ENCODE peak calls at places on chromosomes 6 and 20, in eight cellular contexts. M is HCT116, W is A549, P is thoracic aorta, J is cardiac muscle cell, F is mammary epithelial cell, I is lower lobe of right lung, H is IMR-90. D is an unnamed sample. For H3K4me1, the result is how much of the 10 kb centered on the place peaks cover.

GRCh38 chr6:126033696-126034095 is 47.4 kb downstream of the TRMT11 start:
- DNase-seq in H (peak), F (peak), P (no peak), W (peak), M (no peak), J (peak), I (no peak), D (no peak)

GRCh38 chr6:64945450-64945849 is 761.6 kb downstream of the EYS start:
- DNase-seq in F (no peak), H (no peak), W (no peak), I (no peak), J (no peak), M (no peak), P (no peak), D (no peak)

GRCh38 chr6:155022726-155023125 is 27.6 kb downstream of the TIAM2 start:
- DNase-seq in J (no peak), M (no peak), F (no peak), I (no peak), W (no peak), H (no peak), P (no peak), D (no peak)

GRCh38 chr6:111973897-111974639 is 79.8 kb upstream of the CCN6 start:
- DNase-seq in J (no peak), P (no peak), I (no peak), M (no peak), H (peak), W (no peak), F (no peak), D (no peak)

GRCh38 chr6:35757461-35758123 is 18.8 kb upstream of the CLPSL2 start:
- DNase-seq in I (no peak), J (peak), M (peak), W (peak), H (peak), P (no peak), F (no peak), D (no peak)

GRCh38 chr6:169165561-169166300 is 87.9 kb downstream of the THBS2 start:
- DNase-seq in I (no peak), P (no peak), H (peak), J (no peak), M (no peak), W (no peak), F (no peak), D (no peak)

GRCh38 chr20:61520761-61521460 is 268.9 kb downstream of the CDH4 start:
- DNase-seq in J (no peak), W (no peak), I (no peak), M (no peak), F (no peak), H (peak), P (no peak), D (no peak)

GRCh38 chr20:13800728-13801134 is 15.9 kb downstream of the NDUFAF5 start:
- DNase-seq in M (no peak), W (no peak), P (peak), F (peak), I (peak), J (peak), H (peak), D (no peak)

GRCh38 chr6:137589067-137589848 is 95.1 kb upstream of the OLIG3 start:
- DNase-seq in F (peak), J (peak), H (peak), W (peak), I (no peak), P (no peak), M (peak), D (peak)

GRCh38 chr6:2865270-2866182 is 23.9 kb upstream of the SERPINB1 start:
- DNase-seq in H (peak), P (no peak), M (no peak), I (no peak), F (no peak), J (no peak), W (no peak), D (no peak)

GRCh38 chr20:41249781-41250281 is 67.7 kb downstream of the ZHX3 start:
- DNase-seq in I (no peak), W (no peak), P (no peak), F (peak), M (no peak), J (peak), H (peak), D (no peak)

GRCh38 chr6:110329729-110330436 is 28.3 kb downstream of the METTL24 start:
- DNase-seq in M (no peak), P (no peak), F (peak), H (peak), W (no peak), I (no peak), J (no peak), D (no peak)

GRCh38 chr6:73143551-73143950 is 81.7 kb downstream of the KHDC1L start:
- DNase-seq in F (no peak), M (no peak), I (no peak), J (no peak), H (no peak), W (no peak), P (no peak), D (no peak)

DNA sequence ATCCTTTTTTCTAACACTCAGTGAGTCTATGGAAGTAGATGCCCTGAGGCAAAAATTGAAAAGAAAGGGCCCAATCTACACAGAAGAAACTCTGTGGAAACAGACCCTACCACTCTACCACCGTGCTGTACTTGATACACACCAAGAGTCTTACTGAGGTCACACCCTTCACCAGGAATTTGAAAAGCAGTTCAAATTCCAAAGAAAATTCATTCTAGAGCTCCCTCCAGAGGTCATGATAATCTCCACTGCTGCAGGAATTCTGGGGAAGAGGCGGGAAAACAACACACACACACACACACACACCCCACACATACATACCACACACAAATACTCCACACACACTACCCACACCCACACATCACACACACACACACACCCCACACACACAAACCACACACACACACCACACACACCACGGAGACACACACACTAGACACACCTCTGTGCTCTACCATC is 336.8 kb downstream of the HDGFL1 start:
- DNase-seq in H (no peak), I (no peak), F (peak), J (peak), M (no peak), W (peak), P (no peak), D (no peak)
- TF ChIP-seq CTCF in H (peak), I (peak), F (peak), J (peak), M (peak), W (no peak), P (no peak), D (peak)

GRCh38 chr20:17955302-17955701 is 13.3 kb downstream of the SNX5 start:
- DNase-seq in P (no peak), H (no peak), J (no peak), W (no peak), F (no peak), M (no peak), I (no peak), D (no peak)
- H3K4me1 ChIP-seq in P (under half), H (under half), J (under half), W (under half), F (under half), M (under half), I (under half), D (under half)

GRCh38 chr6:139895205-139895793 is 520.9 kb upstream of the CITED2 start:
- DNase-seq in F (no peak), J (no peak), H (no peak), M (no peak), W (no peak), P (no peak), I (no peak), D (no peak)
- TF ChIP-seq CTCF in F (peak), J (no peak), H (no peak), M (peak), W (no peak), P (no peak), I (no peak), D (no peak)

DNA sequence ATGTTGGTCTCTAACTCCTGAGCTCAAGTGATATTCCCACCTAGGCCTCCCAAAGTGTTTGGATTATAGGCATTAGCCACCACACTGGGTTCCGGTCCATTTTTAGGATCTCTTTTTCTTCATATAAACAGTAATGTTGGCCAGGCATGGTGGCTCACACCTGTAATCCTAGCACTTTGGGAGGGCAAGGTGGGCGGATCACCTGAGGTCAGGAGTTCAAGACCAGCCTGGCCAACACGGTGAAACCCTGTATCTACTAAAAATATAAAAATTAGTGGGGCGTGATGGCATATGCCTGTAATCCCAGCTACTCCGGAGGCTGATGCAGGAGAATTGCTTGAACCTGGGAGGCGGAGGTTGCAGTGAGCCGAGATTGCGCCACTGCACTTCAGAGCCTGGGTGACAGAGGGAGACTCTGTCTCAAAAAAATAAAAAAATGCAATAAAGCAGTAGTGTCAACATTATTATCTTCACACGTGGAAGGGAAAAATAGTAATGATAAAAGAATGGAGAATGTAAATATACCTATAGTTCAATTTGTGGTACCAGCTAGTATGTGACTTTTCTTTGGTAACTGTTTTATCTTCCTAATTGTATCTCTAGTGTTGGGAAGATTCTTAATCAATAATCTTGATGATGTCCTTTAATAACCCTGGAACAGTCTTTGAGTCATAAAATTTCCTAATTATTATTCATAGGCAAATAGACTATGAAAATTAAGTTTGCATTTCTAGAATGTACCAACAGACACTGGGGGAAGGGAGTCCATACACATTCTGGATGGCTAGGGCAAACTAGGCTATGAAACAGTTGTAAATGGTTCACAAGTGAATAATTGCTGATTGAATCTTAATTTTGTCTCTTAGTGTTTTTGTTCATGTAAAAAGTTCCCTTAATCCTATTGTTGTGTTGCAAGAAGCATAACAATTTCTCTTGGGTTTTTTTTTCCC is 3.6 kb downstream of the PARD6B start:
- DNase-seq in F (no peak), H (no peak), W (no peak), I (no peak), P (no peak), M (no peak), J (no peak), D (no peak)
- H3K4me1 ChIP-seq in F (under half), H (under half), W (half or more), I (under half), P (under half), M (half or more), J (under half), D (half or more)

DNA sequence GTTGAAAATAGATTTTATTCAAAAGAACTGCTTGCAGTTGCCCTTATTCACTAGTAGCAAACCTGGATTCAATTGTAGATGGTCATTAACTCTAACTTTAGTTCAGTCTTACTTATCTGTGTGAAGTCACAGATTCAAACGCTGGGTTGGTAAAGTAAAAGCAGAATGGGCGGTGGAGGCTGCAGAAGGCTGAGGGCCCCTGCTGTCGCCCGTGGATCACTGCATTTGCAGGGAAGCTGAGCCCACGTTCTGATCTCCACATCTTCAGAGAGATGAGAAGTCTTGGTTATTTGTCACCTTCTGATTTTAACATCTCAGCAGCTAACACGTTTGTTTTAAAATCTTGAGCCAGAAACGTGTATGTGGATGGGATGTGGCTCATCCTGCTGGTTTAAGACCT is 75.1 kb downstream of the SNX9 start:
- DNase-seq in I (no peak), F (no peak), H (no peak), M (no peak), W (no peak), P (no peak), J (no peak), D (no peak)
- TF ChIP-seq CTCF in I (no peak), F (no peak), H (no peak), M (no peak), W (no peak), P (no peak), J (no peak), D (no peak)

DNA sequence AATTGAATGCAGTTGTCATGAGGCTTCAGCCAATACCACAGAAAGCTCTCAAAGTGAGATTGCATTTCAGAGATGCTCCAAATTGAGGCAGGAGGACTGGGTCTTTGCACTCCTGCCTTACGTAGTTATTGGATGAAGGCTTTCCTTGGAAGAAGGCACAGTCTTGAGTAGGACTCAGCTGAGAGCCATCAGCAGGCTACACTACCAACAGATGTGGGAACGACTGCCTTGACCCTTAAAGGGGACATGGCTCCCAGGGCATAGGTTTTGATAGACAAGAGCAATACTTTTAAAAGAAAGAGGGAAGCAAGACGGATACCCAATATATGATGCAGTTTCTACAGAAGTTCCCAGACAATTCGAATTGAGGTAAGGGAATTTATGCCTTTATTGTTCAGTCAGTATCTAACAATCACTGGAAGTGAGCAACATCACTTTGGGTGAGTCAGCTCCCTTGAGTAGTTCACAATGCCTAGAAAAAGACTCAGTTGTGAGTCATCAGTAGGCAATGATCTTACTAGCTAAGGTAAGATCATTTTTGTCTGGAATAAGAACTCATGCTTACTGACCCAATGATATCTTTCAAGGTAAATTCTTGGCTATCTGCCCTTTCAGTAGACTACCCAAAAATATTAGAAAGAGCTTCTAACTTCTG is 390.8 kb downstream of the GJA1 start:
- DNase-seq in M (peak), I (no peak), W (peak), J (no peak), H (peak), P (no peak), F (peak), D (peak)
- H3K4me1 ChIP-seq in M (under half), I (under half), W (under half), J (under half), H (under half), P (under half), F (under half), D (under half)

GRCh38 chr6:18166314-18167007 is 11.2 kb downstream of the KDM1B start:
- DNase-seq in W (no peak), J (no peak), I (peak), H (peak), M (no peak), F (no peak), P (no peak), D (no peak)
- TF ChIP-seq CTCF in W (no peak), J (no peak), I (no peak), H (no peak), M (no peak), F (no peak), P (no peak), D (no peak)

GRCh38 chr6:13422601-13423247 is 64.7 kb downstream of the GFOD1 start:
- DNase-seq in P (no peak), M (no peak), F (peak), I (no peak), H (peak), J (peak), W (no peak), D (no peak)

GRCh38 chr6:13423292-13423691 is 64.1 kb downstream of the GFOD1 start:
- DNase-seq in M (no peak), I (no peak), H (no peak), W (no peak), F (no peak), J (no peak), P (no peak), D (no peak)

GRCh38 chr6:13419826-13420225 is 67.6 kb downstream of the GFOD1 start:
- DNase-seq in F (no peak), P (no peak), H (no peak), W (no peak), I (no peak), M (no peak), J (no peak), D (no peak)

GRCh38 chr6:13420269-13420668 is 67.1 kb downstream of the GFOD1 start:
- DNase-seq in W (no peak), H (no peak), P (no peak), F (no peak), J (peak), M (no peak), I (no peak), D (no peak)

GRCh38 chr6:13421425-13422057 is 65.9 kb downstream of the GFOD1 start:
- DNase-seq in I (no peak), H (no peak), F (no peak), J (no peak), P (no peak), M (no peak), W (no peak), D (no peak)
- H3K4me1 ChIP-seq in I (half or more), H (under half), F (under half), J (half or more), P (half or more), M (under half), W (under half), D (under half)

D was measured in PC-9.